ENCODE peak calls at places on chromosomes 11 and 22, in seven cellular contexts. C, M, F, O, B, W and Q are unnamed samples.

GRCh38 chr11:515131-515530 is 8.1 kb upstream of the RNH1 start:
- DNase-seq in B (no peak), W (no peak), F (no peak), O (no peak), M (no peak), C (no peak), Q (no peak)

GRCh38 chr22:40602231-40602630 is 34.3 kb downstream of the MRTFA start:
- DNase-seq in W (no peak), O (no peak), C (no peak), F (no peak), B (no peak), M (no peak), Q (no peak)

GRCh38 chr11:45185228-45185729 is 38.8 kb downstream of the PRDM11 start:
- DNase-seq in O (no peak), F (no peak), B (no peak), C (no peak), M (no peak), W (peak), Q (no peak)

GRCh38 chr11:61335355-61335710 is 2.3 kb downstream of the TKFC start:
- DNase-seq in B (no peak), O (no peak), C (no peak), F (no peak), M (no peak), W (peak), Q (no peak)

GRCh38 chr22:42760806-42761565 is 40.3 kb upstream of the A4GALT start:
- DNase-seq in M (no peak), O (no peak), C (no peak), F (no peak), B (no peak), W (no peak), Q (no peak)

GRCh38 chr22:35970601-35971417 is 57.8 kb downstream of the RBFOX2 start:
- DNase-seq in B (no peak), O (no peak), C (no peak), W (no peak), F (no peak), M (no peak), Q (no peak)

GRCh38 chr11:46285594-46286033 is 8.2 kb downstream of the CREB3L1 start:
- DNase-seq in F (no peak), C (no peak), B (no peak), W (no peak), O (no peak), M (no peak), Q (no peak)

GRCh38 chr11:62340269-62340901 is 3.1 kb downstream of the ASRGL1 start:
- DNase-seq in B (peak), M (no peak), F (peak), O (no peak), W (peak), C (peak), Q (no peak)

DNA sequence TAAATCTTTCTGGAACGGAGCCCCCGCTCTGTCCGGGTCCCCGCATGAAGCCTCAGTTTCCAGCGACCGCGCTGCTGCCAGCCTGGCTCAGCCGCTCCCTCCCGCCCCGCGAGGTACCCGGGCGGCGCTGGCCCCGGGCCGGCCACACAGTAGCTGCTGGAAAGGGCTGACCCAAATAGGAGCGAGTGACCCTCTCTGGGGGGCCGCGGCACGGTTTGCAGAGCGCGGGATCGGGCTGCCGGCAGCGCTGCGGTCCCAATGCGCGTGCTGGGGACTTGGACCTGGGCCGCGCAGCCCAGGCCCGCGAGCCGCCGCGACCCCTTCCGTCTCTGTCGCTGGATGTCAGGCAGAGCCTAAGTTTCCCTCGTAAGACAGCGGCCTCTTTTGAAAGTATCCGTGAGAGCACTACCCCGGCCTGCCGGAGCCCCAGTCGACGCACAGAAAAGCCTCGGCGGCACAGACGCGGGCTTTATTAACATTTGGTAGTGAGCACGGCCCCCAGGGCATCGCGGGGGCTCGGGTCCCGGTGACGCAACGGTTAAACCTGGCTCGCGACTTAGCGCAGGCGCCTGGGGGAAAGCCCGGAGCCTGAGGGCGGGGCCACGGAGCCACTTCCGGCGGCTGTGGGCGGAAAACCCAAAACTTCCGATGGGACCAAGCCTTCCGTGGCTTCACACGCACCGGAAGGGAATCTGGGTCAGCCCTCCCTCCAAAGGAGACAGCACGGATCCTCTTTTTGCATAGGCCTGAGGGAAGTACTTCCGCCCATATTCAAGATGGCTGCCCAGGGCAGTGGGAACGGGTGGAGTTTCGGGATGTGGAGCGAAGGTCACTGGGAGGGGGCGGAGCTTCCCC is 14.9 kb downstream of the BAD start:
- DNase-seq in W (peak), O (peak), M (peak), F (peak), B (peak), C (peak), Q (peak)
- TF ChIP-seq POLR2AphosphoS5 in W (peak), O (peak), M (no peak), F (no peak), B (peak), C (no peak), Q (peak)

GRCh38 chr22:19042285-19043110 is 79.7 kb downstream of the DGCR2 start:
- DNase-seq in W (no peak), C (no peak), B (no peak), F (no peak), M (no peak), O (no peak), Q (no peak)
- TF ChIP-seq TAF1 in W (no peak), C (no peak), B (no peak), F (no peak), M (no peak), O (no peak), Q (no peak)

DNA sequence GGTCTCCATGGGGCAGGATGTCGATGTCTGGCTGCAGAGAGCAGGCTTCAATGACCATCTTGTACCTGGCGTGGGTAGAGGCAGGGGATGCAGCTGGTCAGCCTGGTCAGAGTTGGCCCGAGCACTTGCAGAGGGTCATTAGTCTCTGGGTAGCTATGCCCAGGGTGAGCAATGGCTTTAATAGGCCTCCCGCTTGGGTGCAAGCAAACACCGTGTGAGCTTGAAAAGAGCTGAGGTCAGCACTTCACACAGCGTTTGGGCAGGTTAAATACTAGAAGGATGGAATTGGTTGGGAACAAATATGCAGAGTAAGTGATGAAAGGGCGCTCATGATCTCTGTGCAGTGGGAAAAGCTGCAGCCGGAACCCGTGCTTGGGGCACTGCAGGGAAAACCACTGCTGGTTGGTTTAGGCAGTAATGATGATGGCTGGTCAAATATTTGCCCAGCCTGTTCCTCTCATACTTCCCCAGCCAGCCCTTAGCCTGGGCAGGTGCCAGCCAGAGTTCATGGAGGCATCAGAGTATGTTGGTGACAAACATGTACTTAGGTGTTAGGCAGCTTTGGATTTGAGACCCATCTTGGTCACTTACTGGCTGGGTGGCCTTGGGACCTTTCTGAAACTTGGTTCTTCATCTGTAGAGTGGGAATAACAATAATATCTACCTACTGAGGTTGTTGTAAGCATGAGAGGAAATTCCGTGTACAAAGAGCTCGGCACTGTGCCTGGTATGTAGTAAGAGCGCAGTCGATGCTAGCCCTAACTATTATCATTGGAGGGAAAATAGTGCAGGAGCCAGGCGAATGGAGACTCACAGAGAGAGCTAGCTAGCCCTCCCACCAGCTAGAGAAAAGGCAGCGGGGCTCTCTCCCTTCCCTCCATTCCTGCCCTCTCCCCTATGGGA is 25.2 kb upstream of the KCNJ11 start:
- DNase-seq in F (no peak), C (peak), B (no peak), M (no peak), W (no peak), O (no peak), Q (no peak)
- TF ChIP-seq POLR2AphosphoS5 in F (no peak), C (no peak), B (no peak), M (no peak), W (no peak), O (no peak), Q (no peak)

GRCh38 chr11:86207413-86207812 is 37.1 kb upstream of the EED start:
- DNase-seq in W (no peak), B (no peak), O (no peak), F (no peak), C (no peak), M (no peak), Q (no peak)
- TF ChIP-seq TAF1 in W (no peak), B (no peak), O (no peak), F (no peak), C (no peak), M (no peak), Q (no peak)

GRCh38 chr11:8870461-8871282 is 40.3 kb upstream of the AKIP1 start:
- DNase-seq in B (no peak), F (peak), W (peak), M (peak), C (no peak), O (peak), Q (peak)
- TF ChIP-seq POLR2AphosphoS5 in B (no peak), F (no peak), W (no peak), M (peak), C (no peak), O (no peak), Q (no peak)

DNA sequence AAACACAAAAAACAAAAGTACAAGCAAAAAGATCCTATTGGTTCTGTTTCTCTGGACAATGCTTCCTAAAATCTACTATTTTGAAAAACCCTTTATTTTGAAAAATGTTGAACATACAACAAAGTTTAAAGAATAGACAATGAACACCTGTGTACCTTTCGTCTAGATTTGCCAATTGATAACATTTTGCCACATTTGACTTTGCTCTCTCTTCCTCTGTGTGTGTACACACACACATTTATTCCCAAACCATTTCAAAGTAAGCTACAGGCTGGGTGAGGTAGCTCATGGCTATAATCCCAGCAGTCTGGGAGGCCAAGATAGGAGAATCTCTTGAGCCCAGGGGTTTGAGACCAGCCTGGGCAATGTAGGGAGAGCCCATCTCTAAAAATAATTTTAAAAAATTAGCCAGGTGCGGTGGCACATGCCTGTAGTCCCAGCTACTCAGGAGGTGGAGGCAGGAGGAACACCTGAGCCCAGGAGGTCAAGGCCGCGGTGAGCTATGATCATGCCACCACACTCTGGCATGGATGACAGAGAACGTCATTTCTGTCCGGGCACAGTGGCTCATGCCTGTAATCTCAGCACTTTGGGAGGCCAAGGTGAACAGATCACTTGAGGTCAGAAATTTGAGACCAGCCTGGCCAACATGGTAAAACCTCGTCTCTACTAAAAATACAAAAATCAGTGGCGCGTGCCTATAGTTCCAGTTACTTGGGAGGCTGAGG is 5.3 kb upstream of the PSMC3 start:
- DNase-seq in W (no peak), F (no peak), M (no peak), C (peak), O (no peak), B (no peak), Q (no peak)
- TF ChIP-seq TAF1 in W (no peak), F (no peak), M (no peak), C (no peak), O (no peak), B (no peak), Q (no peak)

GRCh38 chr11:79959318-79959717 is 518.5 kb upstream of the TENM4 start:
- DNase-seq in O (no peak), C (no peak), W (no peak), F (no peak), M (no peak), B (no peak), Q (no peak)
- TF ChIP-seq POLR2AphosphoS5 in O (no peak), C (no peak), W (no peak), F (no peak), M (no peak), B (no peak), Q (no peak)

DNA sequence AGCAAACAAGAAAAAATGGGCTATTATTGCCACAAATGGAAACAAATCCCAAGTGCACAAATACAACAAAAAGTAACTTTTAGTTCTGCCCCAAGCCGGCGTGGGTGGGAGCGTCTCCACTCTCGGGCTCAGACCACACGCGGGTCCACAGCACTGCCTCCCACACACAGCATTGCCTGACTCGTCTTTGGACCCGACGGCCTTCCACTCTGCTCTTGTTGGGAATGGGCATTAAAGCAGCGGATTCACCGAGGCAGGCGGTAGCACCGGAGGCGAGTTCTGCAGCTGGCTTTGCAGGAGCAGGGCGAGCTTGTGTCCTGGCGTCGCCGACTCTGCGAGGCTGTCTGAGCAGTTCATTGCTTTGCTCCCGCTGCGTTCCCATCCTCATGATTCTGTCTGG is 23.0 kb downstream of the NADSYN1 start:
- DNase-seq in F (no peak), O (no peak), C (no peak), B (no peak), M (no peak), W (no peak), Q (no peak)
- TF ChIP-seq TAF1 in F (no peak), O (no peak), C (no peak), B (no peak), M (no peak), W (no peak), Q (no peak)

GRCh38 chr11:113701491-113701890 is 4.6 kb downstream of the TMPRSS5 start:
- DNase-seq in M (no peak), W (no peak), C (no peak), O (no peak), F (no peak), B (no peak), Q (no peak)
- TF ChIP-seq POLR2AphosphoS5 in M (no peak), W (no peak), C (no peak), O (no peak), F (no peak), B (no peak), Q (no peak)

GRCh38 chr11:14342906-14343305 is 16.1 kb downstream of the RRAS2 start:
- DNase-seq in C (no peak), F (no peak), M (no peak), W (no peak), B (no peak), O (no peak), Q (no peak)
- TF ChIP-seq TAF1 in C (no peak), F (no peak), M (no peak), W (no peak), B (no peak), O (no peak), Q (no peak)